ENCODE peak calls at places on chromosome 17, in seven cellular contexts. One of them, this sample, is unnamed.

GRCh38 chr17:45437461-45438283 is 5.0 kb upstream of the ARHGAP27 start:
- DNase-seq in cardiac fibroblast: no peak
- DNase-seq in testis: no peak
- DNase-seq in nephron progenitor cell: no peak
- DNase-seq in fibroblast of mammary gland: no peak
- DNase-seq in M059J: no peak
- DNase-seq in NCI-H1092: no peak
- DNase-seq in this sample: no peak

GRCh38 chr17:53336281-53336680 is 486.4 kb upstream of the KIF2B start:
- DNase-seq in cardiac fibroblast: peak
- DNase-seq in testis: no peak
- DNase-seq in nephron progenitor cell: no peak
- DNase-seq in fibroblast of mammary gland: no peak
- DNase-seq in M059J: peak
- DNase-seq in NCI-H1092: no peak
- DNase-seq in this sample: no peak

GRCh38 chr17:35099929-35100328 is 19.7 kb downstream of the RAD51D start:
- DNase-seq in cardiac fibroblast: no peak
- DNase-seq in testis: no peak
- DNase-seq in nephron progenitor cell: no peak
- DNase-seq in fibroblast of mammary gland: no peak
- DNase-seq in M059J: no peak
- DNase-seq in NCI-H1092: no peak
- DNase-seq in this sample: no peak

GRCh38 chr17:9140550-9141422 is 119.5 kb downstream of the NTN1 start:
- DNase-seq in cardiac fibroblast: no peak
- DNase-seq in testis: no peak
- DNase-seq in nephron progenitor cell: no peak
- DNase-seq in fibroblast of mammary gland: peak
- DNase-seq in M059J: no peak
- DNase-seq in NCI-H1092: no peak
- DNase-seq in this sample: no peak

GRCh38 chr17:42097691-42098661 is at the start of gene ZNF385C:
- DNase-seq in cardiac fibroblast: no peak
- DNase-seq in testis: no peak
- DNase-seq in nephron progenitor cell: peak
- DNase-seq in fibroblast of mammary gland: no peak
- DNase-seq in M059J: no peak
- DNase-seq in NCI-H1092: no peak
- DNase-seq in this sample: peak

GRCh38 chr17:3843935-3844516 is 2.0 kb downstream of the NCBP3 start:
- DNase-seq in cardiac fibroblast: peak
- DNase-seq in testis: no peak
- DNase-seq in nephron progenitor cell: peak
- DNase-seq in fibroblast of mammary gland: peak
- DNase-seq in M059J: peak
- DNase-seq in NCI-H1092: no peak
- DNase-seq in this sample: peak

GRCh38 chr17:80895366-80895765 is 96.3 kb upstream of the CHMP6 start:
- DNase-seq in cardiac fibroblast: no peak
- DNase-seq in testis: no peak
- DNase-seq in nephron progenitor cell: no peak
- DNase-seq in fibroblast of mammary gland: no peak
- DNase-seq in M059J: no peak
- DNase-seq in NCI-H1092: no peak
- DNase-seq in this sample: no peak

GRCh38 chr17:49836111-49837030 is 11.5 kb downstream of the TAC4 start:
- DNase-seq in cardiac fibroblast: peak
- DNase-seq in testis: no peak
- DNase-seq in nephron progenitor cell: no peak
- DNase-seq in fibroblast of mammary gland: peak
- DNase-seq in M059J: peak
- DNase-seq in NCI-H1092: no peak
- DNase-seq in this sample: no peak

GRCh38 chr17:59521465-59522126 is 43.8 kb upstream of the DHX40 start:
- DNase-seq in cardiac fibroblast: peak
- DNase-seq in testis: peak
- DNase-seq in nephron progenitor cell: peak
- DNase-seq in fibroblast of mammary gland: peak
- DNase-seq in M059J: peak
- DNase-seq in NCI-H1092: peak
- DNase-seq in this sample: no peak

GRCh38 chr17:58840820-58841612 is 85.4 kb downstream of the PPM1E start:
- DNase-seq in cardiac fibroblast: peak
- DNase-seq in testis: no peak
- DNase-seq in nephron progenitor cell: no peak
- DNase-seq in fibroblast of mammary gland: no peak
- DNase-seq in M059J: no peak
- DNase-seq in NCI-H1092: no peak
- DNase-seq in this sample: no peak

GRCh38 chr17:17768415-17769088 is 68.2 kb downstream of the SREBF1 start:
- DNase-seq in cardiac fibroblast: no peak
- DNase-seq in testis: peak
- DNase-seq in nephron progenitor cell: no peak
- DNase-seq in fibroblast of mammary gland: no peak
- DNase-seq in M059J: no peak
- DNase-seq in NCI-H1092: no peak
- DNase-seq in this sample: peak

GRCh38 chr17:1047177-1047885 is 50.4 kb downstream of the TIMM22 start:
- DNase-seq in cardiac fibroblast: no peak
- DNase-seq in testis: no peak
- DNase-seq in nephron progenitor cell: no peak
- DNase-seq in fibroblast of mammary gland: no peak
- DNase-seq in M059J: no peak
- DNase-seq in NCI-H1092: no peak
- DNase-seq in this sample: no peak

GRCh38 chr17:12627776-12628491 is 37.8 kb upstream of the MYOCD start:
- DNase-seq in cardiac fibroblast: peak
- DNase-seq in testis: no peak
- DNase-seq in nephron progenitor cell: no peak
- DNase-seq in fibroblast of mammary gland: peak
- DNase-seq in M059J: peak
- DNase-seq in NCI-H1092: no peak
- DNase-seq in this sample: no peak

GRCh38 chr17:28711723-28712036 is at the start of gene PROCA1:
- DNase-seq in cardiac fibroblast: no peak
- DNase-seq in testis: no peak
- DNase-seq in nephron progenitor cell: no peak
- DNase-seq in fibroblast of mammary gland: no peak
- DNase-seq in M059J: no peak
- DNase-seq in NCI-H1092: no peak
- DNase-seq in this sample: no peak

GRCh38 chr17:17121162-17121561 is 78.9 kb downstream of the MPRIP start:
- DNase-seq in cardiac fibroblast: no peak
- DNase-seq in testis: no peak
- DNase-seq in nephron progenitor cell: no peak
- DNase-seq in fibroblast of mammary gland: no peak
- DNase-seq in M059J: no peak
- DNase-seq in NCI-H1092: no peak
- DNase-seq in this sample: no peak

GRCh38 chr17:34584805-34585416 is 5.5 kb downstream of the TMEM132E start:
- DNase-seq in cardiac fibroblast: peak
- DNase-seq in testis: peak
- DNase-seq in nephron progenitor cell: no peak
- DNase-seq in fibroblast of mammary gland: peak
- DNase-seq in M059J: peak
- DNase-seq in NCI-H1092: peak
- DNase-seq in this sample: no peak

GRCh38 chr17:11996722-11997146 is 541 bp downstream of the ZNF18 start:
- DNase-seq in cardiac fibroblast: peak
- DNase-seq in testis: peak
- DNase-seq in nephron progenitor cell: no peak
- DNase-seq in fibroblast of mammary gland: peak
- DNase-seq in M059J: peak
- DNase-seq in NCI-H1092: no peak
- DNase-seq in this sample: no peak

GRCh38 chr17:49676276-49676868 is 1.5 kb downstream of the SPOP start:
- DNase-seq in cardiac fibroblast: peak
- DNase-seq in testis: no peak
- DNase-seq in nephron progenitor cell: no peak
- DNase-seq in fibroblast of mammary gland: peak
- DNase-seq in M059J: peak
- DNase-seq in NCI-H1092: no peak
- DNase-seq in this sample: no peak

GRCh38 chr17:32298721-32299578 is 33.3 kb downstream of the RHBDL3 start:
- DNase-seq in cardiac fibroblast: no peak
- DNase-seq in testis: no peak
- DNase-seq in nephron progenitor cell: peak
- DNase-seq in fibroblast of mammary gland: no peak
- DNase-seq in M059J: no peak
- DNase-seq in NCI-H1092: no peak
- DNase-seq in this sample: peak

GRCh38 chr17:82647593-82648164 is 565 bp downstream of the WDR45B start:
- DNase-seq in cardiac fibroblast: no peak
- DNase-seq in testis: peak
- DNase-seq in nephron progenitor cell: peak
- DNase-seq in fibroblast of mammary gland: no peak
- DNase-seq in M059J: peak
- DNase-seq in NCI-H1092: no peak
- DNase-seq in this sample: no peak

GRCh38 chr17:71631483-71631882 is 489.3 kb upstream of the SOX9 start:
- DNase-seq in cardiac fibroblast: peak
- DNase-seq in testis: no peak
- DNase-seq in nephron progenitor cell: no peak
- DNase-seq in fibroblast of mammary gland: peak
- DNase-seq in M059J: peak
- DNase-seq in NCI-H1092: no peak
- DNase-seq in this sample: no peak